ENCODE peak calls at places on chromosomes 16 and 17, in five cellular contexts. U is cardiac muscle cell; C is adrenal gland; N is CD4-positive, CD25-positive, alpha-beta regulatory T cell; D is AG04449. G is an unnamed sample.

GRCh38 chr16:11142951-11143740 is 112.9 kb downstream of the SOCS1 start:
- DNase-seq in C (no peak), D (no peak), U (no peak), N (no peak), G (no peak)

GRCh38 chr16:28110074-28110473 is 46.6 kb upstream of the GSG1L start:
- DNase-seq in U (peak), C (no peak), D (no peak), N (no peak), G (no peak)

GRCh38 chr17:7838291-7839075 is 4.5 kb downstream of the KDM6B start:
- DNase-seq in U (peak), C (peak), N (peak), D (no peak), G (no peak)

GRCh38 chr17:73286863-73287296 is 24.9 kb downstream of the CDC42EP4 start:
- DNase-seq in C (peak), N (no peak), D (no peak), U (peak), G (no peak)

GRCh38 chr16:88512728-88513674 is 57.2 kb upstream of the ZC3H18 start:
- DNase-seq in N (no peak), U (peak), D (no peak), C (no peak), G (no peak)

GRCh38 chr17:58318065-58318481 is 10.5 kb downstream of the TSPOAP1 start:
- DNase-seq in U (no peak), D (no peak), N (no peak), C (no peak), G (no peak)

GRCh38 chr16:80403871-80404270 is 136.9 kb upstream of the DYNLRB2 start:
- DNase-seq in U (no peak), D (no peak), C (no peak), N (no peak), G (no peak)

GRCh38 chr17:5769936-5770335 is 185.6 kb upstream of the NLRP1 start:
- DNase-seq in N (no peak), D (no peak), U (no peak), C (no peak), G (no peak)

GRCh38 chr17:74115586-74115985 is 87.9 kb upstream of the RPL38 start:
- DNase-seq in D (no peak), N (no peak), C (no peak), U (no peak), G (no peak)

GRCh38 chr17:21039839-21040575 is 2.8 kb downstream of the USP22 start:
- DNase-seq in N (peak), U (peak), D (no peak), C (peak), G (no peak)

GRCh38 chr17:6455321-6455705 is 11.1 kb downstream of the PIMREG start:
- DNase-seq in U (peak), C (no peak), D (no peak), N (peak), G (no peak)

GRCh38 chr17:75260679-75261335 is 599 bp downstream of the GGA3 start:
- DNase-seq in U (peak), N (no peak), C (no peak), D (no peak), G (no peak)

GRCh38 chr16:23365602-23366240 is 63.6 kb downstream of the SCNN1B start:
- DNase-seq in N (peak), U (peak), C (no peak), D (no peak), G (no peak)

GRCh38 chr16:57946181-57946801 is 24.6 kb downstream of the CNGB1 start:
- DNase-seq in U (no peak), C (no peak), D (no peak), N (no peak), G (no peak)

GRCh38 chr17:80950466-80951120 is 41.0 kb upstream of the CHMP6 start:
- DNase-seq in C (peak), U (no peak), N (no peak), D (no peak), G (no peak)

GRCh38 chr17:1109606-1110523 is 69.9 kb downstream of the ABR start:
- DNase-seq in U (no peak), D (no peak), N (no peak), C (no peak), G (no peak)

GRCh38 chr16:19578378-19578851 is 22.9 kb downstream of the VPS35L start:
- DNase-seq in N (no peak), D (no peak), C (no peak), U (peak), G (no peak)

GRCh38 chr16:19174478-19174877 is 6.4 kb downstream of the SYT17 start:
- DNase-seq in U (no peak), D (no peak), C (no peak), N (no peak), G (no peak)

GRCh38 chr17:45305532-45306087 is 11.2 kb downstream of the MAP3K14 start:
- DNase-seq in D (no peak), U (peak), C (no peak), N (no peak), G (no peak)

GRCh38 chr17:37490022-37490587 is 414 bp downstream of the DUSP14 start:
- DNase-seq in U (peak), N (peak), D (no peak), C (peak), G (peak)

GRCh38 chr17:3535253-3535995 is 22.2 kb downstream of the TRPV3 start:
- DNase-seq in N (peak), U (peak), C (peak), D (no peak), G (no peak)

GRCh38 chr17:62981933-62982332 is 15.9 kb downstream of the TANC2 start:
- DNase-seq in U (no peak), C (no peak), D (no peak), N (no peak), G (no peak)

GRCh38 chr16:56370836-56371235 is 54.5 kb downstream of the AMFR start:
- DNase-seq in D (no peak), N (no peak), U (peak), C (peak), G (no peak)

GRCh38 chr17:688100-688989 is 26.3 kb downstream of the VPS53 start:
- DNase-seq in U (peak), N (peak), D (no peak), C (no peak), G (no peak)

GRCh38 chr17:75864448-75864871 is 9.3 kb upstream of the WBP2 start:
- DNase-seq in D (no peak), N (peak), U (peak), C (no peak), G (peak)

GRCh38 chr16:28549301-28549899 is 4.3 kb upstream of the SGF29 start:
- DNase-seq in N (peak), D (no peak), U (peak), C (peak), G (no peak)

GRCh38 chr17:39261286-39261685 is 35.5 kb upstream of the STAC2 start:
- DNase-seq in D (no peak), U (no peak), N (peak), C (no peak), G (no peak)

GRCh38 chr16:10556240-10556639 is 24.2 kb downstream of the EMP2 start:
- DNase-seq in U (no peak), D (no peak), N (no peak), C (no peak), G (no peak)

GRCh38 chr17:32673964-32674363 is 187.2 kb downstream of the CDK5R1 start:
- DNase-seq in D (no peak), U (no peak), C (no peak), N (no peak), G (no peak)

GRCh38 chr16:70470927-70471341 is 16.5 kb downstream of the FCSK start:
- DNase-seq in N (no peak), C (peak), U (peak), D (no peak), G (no peak)

GRCh38 chr17:44766409-44767038 is 7.7 kb downstream of the ADAM11 start:
- DNase-seq in N (no peak), C (no peak), D (no peak), U (no peak), G (no peak)

GRCh38 chr17:57555636-57556175 is 189.4 kb downstream of the CCDC182 start:
- DNase-seq in N (no peak), C (no peak), D (no peak), U (no peak), G (no peak)

GRCh38 chr16:50183316-50183715 is 30.2 kb downstream of the TENT4B start:
- DNase-seq in D (peak), U (peak), N (no peak), C (peak), G (no peak)

GRCh38 chr17:7444682-7445010 is 215 bp upstream of the CHRNB1 start:
- DNase-seq in N (no peak), D (no peak), U (no peak), C (peak), G (no peak)

GRCh38 chr16:24337013-24337412 is 80.9 kb downstream of the CACNG3 start:
- DNase-seq in U (no peak), C (no peak), D (no peak), N (no peak), G (no peak)

GRCh38 chr16:23119570-23119969 is 29.7 kb downstream of the USP31 start:
- DNase-seq in C (no peak), D (no peak), N (no peak), U (peak), G (no peak)

GRCh38 chr16:80994451-80994850 is 12.2 kb downstream of the CMC2 start:
- DNase-seq in N (no peak), C (no peak), U (peak), D (no peak), G (no peak)

GRCh38 chr16:84049403-84050060 is 6.9 kb upstream of the SLC38A8 start:
- DNase-seq in C (no peak), N (no peak), D (no peak), U (no peak), G (no peak)

GRCh38 chr16:86718118-86718517 is 139.8 kb downstream of the FOXL1 start:
- DNase-seq in N (no peak), C (no peak), D (no peak), U (no peak), G (no peak)

DNA sequence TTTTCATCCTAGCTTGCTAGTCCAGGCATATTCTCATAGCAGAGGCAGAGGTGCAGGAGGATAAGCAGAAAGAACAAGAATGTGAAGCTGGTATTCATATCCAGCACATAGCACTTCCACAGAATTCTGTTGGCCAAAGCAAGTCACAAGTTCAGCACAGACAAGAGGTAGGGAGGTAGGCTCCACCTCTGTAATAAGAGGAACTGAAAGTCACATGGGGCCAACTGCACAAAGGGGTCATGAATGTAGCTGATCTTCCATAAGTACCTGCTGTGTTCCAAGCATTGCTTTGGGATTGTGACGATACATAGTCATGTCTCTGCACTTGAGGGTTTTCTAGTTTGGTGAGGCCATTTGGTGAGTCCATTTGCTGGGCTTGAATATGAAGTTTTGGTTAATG is 110.8 kb upstream of the MPHOSPH6 start:
- DNase-seq in N (no peak), D (no peak), U (no peak), C (no peak), G (no peak)
- H3K4me3 ChIP-seq in N (no peak), D (no peak), U (no peak), C (no peak), G (no peak)

DNA sequence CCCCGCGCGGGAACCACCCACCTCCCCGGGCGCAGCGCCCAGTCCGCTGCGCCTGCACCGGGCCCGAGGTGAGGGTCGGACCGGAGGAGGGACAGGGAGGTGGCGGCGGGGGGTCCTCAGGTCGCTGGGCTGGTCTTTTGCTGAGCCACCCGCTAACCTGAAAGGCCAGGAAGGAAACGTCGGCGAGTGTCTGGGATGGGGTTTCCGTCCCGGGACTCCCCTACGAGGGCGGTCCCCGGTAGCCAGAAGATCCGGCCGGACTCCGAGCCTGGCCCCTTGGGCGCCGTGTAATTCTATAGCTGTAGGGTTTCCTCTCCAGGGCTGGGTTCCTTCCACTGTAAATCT is 5.0 kb downstream of the TBX2 start:
- DNase-seq in C (no peak), N (no peak), U (no peak), D (no peak), G (no peak)
- H3K4me3 ChIP-seq in C (no peak), N (no peak), U (peak), D (no peak), G (peak)

GRCh38 chr17:29565643-29566472 is 979 bp downstream of the ABHD15 start:
- DNase-seq in N (peak), U (no peak), D (no peak), C (no peak), G (peak)
- H3K4me3 ChIP-seq in N (peak), U (peak), D (peak), C (no peak), G (peak)

DNA sequence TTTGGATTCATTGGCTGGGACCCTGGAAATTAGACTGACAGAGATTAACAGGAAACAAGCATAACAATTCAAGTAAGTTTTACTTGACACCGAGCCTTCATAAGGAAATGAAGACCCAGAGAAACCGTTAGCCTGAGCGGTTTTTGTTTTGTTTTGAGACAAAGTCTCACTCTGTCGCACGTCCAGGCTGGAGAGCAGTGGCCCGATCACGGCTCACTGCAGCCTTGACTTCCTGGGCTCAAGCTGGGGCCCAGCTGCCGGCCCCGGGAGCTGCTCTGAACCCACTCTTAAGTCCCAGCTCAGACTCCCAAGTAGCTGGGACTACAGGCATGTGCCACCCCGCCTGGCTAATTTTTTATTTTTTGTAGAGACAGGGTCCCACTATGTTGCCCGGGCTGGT is 321.3 kb downstream of the SEC14L1 start:
- DNase-seq in U (no peak), C (no peak), N (peak), D (no peak), G (no peak)
- H3K4me3 ChIP-seq in U (no peak), C (no peak), N (peak), D (no peak), G (peak)

DNA sequence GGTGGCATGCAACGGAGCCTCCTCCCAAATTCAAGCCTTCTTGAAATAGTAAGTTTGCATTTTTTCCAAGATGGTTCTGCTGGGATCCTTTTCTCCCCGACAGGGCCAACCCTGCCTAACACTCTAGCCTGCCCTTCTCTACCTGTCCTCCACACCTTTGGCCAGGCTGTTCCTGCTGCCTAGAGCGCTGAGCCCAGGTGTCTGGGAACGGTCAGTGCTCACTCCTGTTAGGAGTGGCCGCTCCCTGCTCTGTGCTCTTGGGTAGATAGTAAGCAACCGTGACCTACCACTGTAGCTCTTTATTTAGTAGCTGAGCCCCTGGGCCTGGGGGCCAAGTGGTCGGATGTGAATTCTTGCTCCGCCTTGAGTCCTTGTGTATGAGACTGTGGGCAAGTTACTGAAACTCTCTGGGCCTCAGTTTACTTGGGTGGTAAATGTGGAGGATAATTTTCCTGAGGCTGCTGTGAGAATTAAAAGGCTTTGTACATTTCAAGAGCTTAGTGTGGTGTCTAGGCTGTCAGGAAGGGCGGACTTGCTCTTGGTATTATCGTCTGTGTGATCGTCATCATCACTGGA is 44.0 kb upstream of the GSE1 start:
- DNase-seq in C (no peak), N (no peak), D (no peak), U (no peak), G (no peak)
- H3K4me3 ChIP-seq in C (no peak), N (no peak), D (no peak), U (no peak), G (no peak)

GRCh38 chr16:69440236-69440635 is 15.8 kb downstream of the CYB5B start:
- DNase-seq in U (no peak), N (no peak), D (no peak), C (no peak), G (no peak)

GRCh38 chr16:69448470-69449193 is 24.2 kb downstream of the CYB5B start:
- DNase-seq in D (peak), C (no peak), U (peak), N (no peak), G (no peak)

GRCh38 chr16:69443809-69444611 is 19.6 kb downstream of the CYB5B start:
- DNase-seq in N (peak), U (peak), C (peak), D (no peak), G (peak)

DNA sequence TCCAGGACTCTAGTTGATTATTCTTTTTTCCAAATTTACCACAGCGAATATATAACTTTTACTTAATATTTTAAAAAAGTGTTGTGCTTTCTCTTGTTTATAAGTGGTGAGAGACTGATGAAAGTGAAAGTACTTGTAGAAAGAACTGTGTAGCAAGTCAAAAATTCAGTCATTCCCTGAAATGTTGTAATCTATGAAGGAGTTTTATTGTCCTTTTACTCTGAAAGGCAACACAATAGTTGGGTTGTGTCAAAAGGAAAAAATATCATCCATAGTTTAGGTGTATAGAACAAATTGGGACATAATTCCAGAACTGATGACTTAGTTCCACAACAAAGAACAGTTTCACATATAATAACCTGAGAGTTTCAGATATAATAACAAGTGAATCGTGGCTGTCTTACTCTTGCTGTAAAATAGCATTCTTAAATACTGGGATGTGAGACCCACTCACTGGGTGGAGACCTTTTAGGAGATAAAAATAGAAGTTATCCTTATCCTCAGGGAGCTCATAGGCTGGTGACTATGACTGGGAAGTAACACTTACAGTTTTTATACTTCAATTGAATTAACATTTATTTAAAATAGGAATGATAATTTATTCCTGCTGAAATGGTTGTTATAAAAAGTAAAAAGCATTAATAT is 20.6 kb downstream of the CYB5B start:
- DNase-seq in C (no peak), D (no peak), N (peak), U (peak), G (no peak)
- H3K4me3 ChIP-seq in C (no peak), D (peak), N (peak), U (no peak), G (peak)

DNA sequence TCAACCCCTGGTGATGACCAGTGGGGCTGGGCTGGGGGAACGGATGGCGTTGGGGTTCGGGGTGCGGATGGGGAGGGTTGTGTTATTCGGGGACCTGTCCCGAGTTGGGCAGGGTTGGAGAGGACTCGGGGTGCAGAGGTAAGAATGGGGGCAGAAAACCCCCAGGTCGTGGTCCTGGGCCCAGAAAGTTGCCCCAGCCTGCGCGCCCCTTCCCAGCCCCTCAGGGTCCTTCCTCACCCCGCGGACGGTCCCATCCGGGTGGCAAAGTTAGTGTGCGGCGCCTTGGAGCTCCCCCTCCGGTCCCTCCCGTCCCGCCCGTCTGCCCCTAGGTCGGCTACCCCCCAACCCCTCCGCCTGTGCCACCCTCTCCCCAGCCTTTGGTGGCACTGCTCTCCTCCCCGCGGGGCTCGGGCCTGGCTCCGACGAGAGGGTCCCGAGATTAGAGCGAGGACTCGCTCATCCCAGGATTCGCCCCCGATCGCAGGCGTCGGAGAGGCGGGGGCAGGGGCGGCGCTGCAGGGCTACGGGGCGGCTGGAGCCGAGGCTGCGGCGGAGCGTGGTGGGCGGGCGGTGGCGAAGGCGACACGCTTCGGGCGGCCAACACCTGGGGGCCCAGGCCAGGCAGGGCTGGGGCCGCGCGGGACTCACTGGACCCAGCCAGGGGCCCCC is 1.1 kb downstream of the MGAT5B start:
- DNase-seq in N (no peak), D (no peak), U (no peak), C (no peak), G (no peak)
- H3K4me3 ChIP-seq in N (no peak), D (peak), U (no peak), C (no peak), G (peak)

DNA sequence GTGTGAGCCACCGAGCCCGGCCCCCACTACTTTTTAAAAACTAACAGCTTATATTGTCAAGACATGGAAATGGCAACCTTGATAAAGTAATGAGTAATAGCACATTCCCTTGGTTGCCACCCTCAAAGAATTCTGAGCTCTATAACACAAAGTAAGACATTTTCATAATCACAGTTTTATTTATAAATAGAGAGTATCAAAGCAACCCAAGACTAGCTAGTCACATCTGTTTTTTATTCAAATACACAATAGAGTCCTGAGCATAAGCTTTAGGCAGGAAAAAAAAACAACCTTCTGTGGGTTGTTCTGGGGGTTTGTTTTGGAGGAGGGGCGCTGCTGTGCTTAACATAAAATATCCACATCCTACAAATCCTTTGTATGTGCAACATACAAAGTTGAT is 68.7 kb downstream of the CEP95 start:
- DNase-seq in N (no peak), U (no peak), C (no peak), D (no peak), G (no peak)
- H3K4me3 ChIP-seq in N (no peak), U (no peak), C (no peak), D (no peak), G (no peak)

GRCh38 chr16:66651474-66651765 is 45.1 kb downstream of the CMTM4 start:
- DNase-seq in U (peak), N (no peak), C (no peak), D (no peak), G (no peak)
- H3K4me3 ChIP-seq in U (no peak), N (peak), C (no peak), D (no peak), G (peak)